ENCODE peak calls at places on chromosome 11, in nine cellular contexts. One of them, this sample, is unnamed.

GRCh38 chr11:33027846-33028536 is 11.4 kb upstream of the TCP11L1 start:
- DNase-seq in thoracic aorta: no peak
- DNase-seq in HepG2: no peak
- DNase-seq in BE2C: no peak
- DNase-seq in kidney: no peak
- DNase-seq in body of pancreas: no peak
- DNase-seq in stomach: no peak
- DNase-seq in HL-60: no peak
- DNase-seq in colonic mucosa: no peak
- DNase-seq in this sample: no peak

GRCh38 chr11:10350341-10350740 is 45.5 kb downstream of the ADM start:
- DNase-seq in HepG2: peak; percentile 77
- DNase-seq in colonic mucosa: no peak
- DNase-seq in body of pancreas: no peak
- DNase-seq in thoracic aorta: no peak
- DNase-seq in kidney: no peak
- DNase-seq in BE2C: no peak
- DNase-seq in stomach: no peak
- DNase-seq in HL-60: no peak
- DNase-seq in this sample: no peak

GRCh38 chr11:133127746-133128145 is 404.6 kb downstream of the OPCML start:
- DNase-seq in HepG2: no peak
- DNase-seq in BE2C: no peak
- DNase-seq in colonic mucosa: no peak
- DNase-seq in thoracic aorta: no peak
- DNase-seq in body of pancreas: no peak
- DNase-seq in kidney: no peak
- DNase-seq in HL-60: no peak
- DNase-seq in stomach: no peak
- DNase-seq in this sample: no peak

GRCh38 chr11:75557649-75558494 is 4.2 kb upstream of the SERPINH1 start:
- DNase-seq in HL-60: no peak
- DNase-seq in thoracic aorta: no peak
- DNase-seq in stomach: no peak
- DNase-seq in body of pancreas: no peak
- DNase-seq in HepG2: no peak
- DNase-seq in BE2C: no peak
- DNase-seq in colonic mucosa: no peak
- DNase-seq in kidney: peak; percentile 89
- DNase-seq in this sample: peak; percentile 88

GRCh38 chr11:10444725-10445286 is 10.3 kb upstream of the AMPD3 start:
- DNase-seq in stomach: no peak
- DNase-seq in body of pancreas: no peak
- DNase-seq in colonic mucosa: no peak
- DNase-seq in thoracic aorta: no peak
- DNase-seq in HL-60: no peak
- DNase-seq in BE2C: no peak
- DNase-seq in kidney: no peak
- DNase-seq in HepG2: no peak
- DNase-seq in this sample: no peak

GRCh38 chr11:60899021-60899936 is 7.1 kb downstream of the PRPF19 start:
- DNase-seq in colonic mucosa: peak; percentile 62
- DNase-seq in HepG2: peak; percentile 56
- DNase-seq in body of pancreas: peak; percentile 43
- DNase-seq in stomach: peak; percentile 39
- DNase-seq in kidney: no peak
- DNase-seq in HL-60: no peak
- DNase-seq in thoracic aorta: no peak
- DNase-seq in BE2C: peak; percentile 30
- DNase-seq in this sample: no peak

GRCh38 chr11:94731921-94732601 is 36.1 kb upstream of the AMOTL1 start:
- DNase-seq in HL-60: no peak
- DNase-seq in body of pancreas: no peak
- DNase-seq in HepG2: no peak
- DNase-seq in stomach: no peak
- DNase-seq in kidney: no peak
- DNase-seq in colonic mucosa: no peak
- DNase-seq in thoracic aorta: no peak
- DNase-seq in BE2C: peak; percentile 73
- DNase-seq in this sample: no peak

GRCh38 chr11:45922425-45923082 is at the start of gene LARGE2:
- DNase-seq in kidney: peak; percentile 87
- DNase-seq in HepG2: no peak
- DNase-seq in body of pancreas: peak; percentile 85
- DNase-seq in stomach: peak; percentile 78
- DNase-seq in colonic mucosa: peak; percentile 50
- DNase-seq in HL-60: no peak
- DNase-seq in thoracic aorta: no peak
- DNase-seq in BE2C: no peak
- DNase-seq in this sample: no peak

GRCh38 chr11:78672850-78673641 is 98.4 kb upstream of the NARS2 start:
- DNase-seq in stomach: no peak
- DNase-seq in HepG2: no peak
- DNase-seq in thoracic aorta: no peak
- DNase-seq in HL-60: no peak
- DNase-seq in colonic mucosa: no peak
- DNase-seq in kidney: no peak
- DNase-seq in body of pancreas: no peak
- DNase-seq in BE2C: no peak
- DNase-seq in this sample: no peak

GRCh38 chr11:86182976-86183584 is 61.5 kb upstream of the EED start:
- DNase-seq in BE2C: no peak
- DNase-seq in HL-60: peak; percentile 81
- DNase-seq in stomach: peak; percentile 74
- DNase-seq in body of pancreas: no peak
- DNase-seq in colonic mucosa: peak; percentile 64
- DNase-seq in kidney: no peak
- DNase-seq in thoracic aorta: no peak
- DNase-seq in HepG2: no peak
- DNase-seq in this sample: no peak

GRCh38 chr11:102144357-102145342 is 34.4 kb downstream of the YAP1 start:
- DNase-seq in HepG2: peak; percentile 60
- DNase-seq in HL-60: no peak
- DNase-seq in thoracic aorta: no peak
- DNase-seq in stomach: peak; percentile 57
- DNase-seq in kidney: no peak
- DNase-seq in BE2C: no peak
- DNase-seq in colonic mucosa: peak; percentile 58
- DNase-seq in body of pancreas: peak; percentile 41
- DNase-seq in this sample: no peak

GRCh38 chr11:26527685-26528084 is 44.4 kb downstream of the MUC15 start:
- DNase-seq in HepG2: no peak
- DNase-seq in colonic mucosa: no peak
- DNase-seq in kidney: no peak
- DNase-seq in thoracic aorta: no peak
- DNase-seq in HL-60: no peak
- DNase-seq in BE2C: no peak
- DNase-seq in body of pancreas: no peak
- DNase-seq in stomach: no peak
- DNase-seq in this sample: no peak

DNA sequence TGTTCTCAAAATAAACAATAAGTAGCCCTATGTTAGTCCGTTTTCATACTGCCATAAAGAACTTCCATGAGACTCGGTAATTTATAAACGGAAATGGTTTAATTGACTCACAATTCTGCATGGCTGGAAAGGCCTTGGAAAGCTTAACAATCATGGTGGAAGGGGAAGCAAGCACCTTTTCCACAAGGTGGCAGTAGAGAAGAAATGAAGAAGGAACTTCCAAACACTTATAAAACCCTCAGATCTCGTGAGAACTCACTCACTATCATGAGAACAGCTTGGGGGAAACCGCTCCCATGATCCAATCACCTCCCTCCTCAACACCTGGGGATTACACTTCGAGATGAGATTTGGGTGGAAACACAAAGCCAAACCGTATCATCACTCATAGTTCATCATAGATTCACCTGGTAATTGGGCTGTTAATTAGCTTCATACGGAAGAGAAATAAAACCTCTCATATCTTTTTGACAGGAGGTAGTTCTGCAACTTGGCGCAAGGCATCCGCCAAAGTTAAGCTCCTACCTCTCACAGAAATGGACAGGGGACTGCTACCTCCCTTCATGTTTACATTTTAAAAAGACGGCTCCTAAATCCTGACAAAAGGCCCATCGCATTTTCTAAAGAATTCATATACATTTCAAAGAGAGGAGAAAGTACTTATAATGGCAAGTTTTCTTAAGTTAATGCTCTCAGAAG is 49.0 kb downstream of the MUC15 start:
- DNase-seq in colonic mucosa: no peak
- DNase-seq in stomach: no peak
- DNase-seq in kidney: no peak
- DNase-seq in body of pancreas: no peak
- DNase-seq in thoracic aorta: no peak
- DNase-seq in BE2C: no peak
- DNase-seq in HepG2: peak; percentile 32
- DNase-seq in HL-60: no peak
- DNase-seq in this sample: no peak
- TF ChIP-seq CTCF in colonic mucosa: no peak
- TF ChIP-seq CTCF in stomach: no peak
- TF ChIP-seq CTCF in kidney: peak; percentile 4
- TF ChIP-seq CTCF in body of pancreas: no peak
- TF ChIP-seq CTCF in thoracic aorta: no peak
- TF ChIP-seq CTCF in BE2C: peak; percentile 50
- TF ChIP-seq CTCF in HepG2: peak; percentile 43
- TF ChIP-seq CTCF in HL-60: no peak
- TF ChIP-seq CTCF in this sample: no peak

GRCh38 chr11:19281041-19281440 is 40.3 kb upstream of the E2F8 start:
- DNase-seq in body of pancreas: no peak
- DNase-seq in HL-60: no peak
- DNase-seq in thoracic aorta: no peak
- DNase-seq in BE2C: no peak
- DNase-seq in colonic mucosa: no peak
- DNase-seq in stomach: no peak
- DNase-seq in HepG2: no peak
- DNase-seq in kidney: no peak
- DNase-seq in this sample: no peak
- H3K4me3 ChIP-seq in body of pancreas: no peak overlapping the region
- H3K4me3 ChIP-seq in HL-60: no peak overlapping the region
- H3K4me3 ChIP-seq in thoracic aorta: no peak overlapping the region
- H3K4me3 ChIP-seq in BE2C: peak overlapping the region; percentile 34
- H3K4me3 ChIP-seq in colonic mucosa: no peak overlapping the region
- H3K4me3 ChIP-seq in stomach: no peak overlapping the region
- H3K4me3 ChIP-seq in HepG2: no peak overlapping the region
- H3K4me3 ChIP-seq in kidney: no peak overlapping the region
- H3K4me3 ChIP-seq in this sample: no peak overlapping the region

GRCh38 chr11:22923561-22923960 is 63.3 kb upstream of the CCDC179 start:
- DNase-seq in HepG2: no peak
- DNase-seq in body of pancreas: no peak
- DNase-seq in stomach: no peak
- DNase-seq in thoracic aorta: no peak
- DNase-seq in kidney: no peak
- DNase-seq in BE2C: no peak
- DNase-seq in colonic mucosa: no peak
- DNase-seq in HL-60: no peak
- DNase-seq in this sample: no peak

GRCh38 chr11:22926341-22926740 is 66.1 kb upstream of the CCDC179 start:
- DNase-seq in stomach: no peak
- DNase-seq in HL-60: no peak
- DNase-seq in colonic mucosa: no peak
- DNase-seq in thoracic aorta: no peak
- DNase-seq in body of pancreas: no peak
- DNase-seq in kidney: no peak
- DNase-seq in BE2C: no peak
- DNase-seq in HepG2: no peak
- DNase-seq in this sample: no peak

GRCh38 chr11:22922672-22923071 is 62.4 kb upstream of the CCDC179 start:
- DNase-seq in HL-60: no peak
- DNase-seq in thoracic aorta: no peak
- DNase-seq in BE2C: no peak
- DNase-seq in colonic mucosa: no peak
- DNase-seq in body of pancreas: no peak
- DNase-seq in HepG2: no peak
- DNase-seq in kidney: no peak
- DNase-seq in stomach: no peak
- DNase-seq in this sample: no peak

GRCh38 chr11:22920939-22921565 is 60.8 kb upstream of the CCDC179 start:
- DNase-seq in body of pancreas: peak; percentile 49
- DNase-seq in BE2C: peak; percentile 29
- DNase-seq in HL-60: no peak
- DNase-seq in kidney: no peak
- DNase-seq in stomach: no peak
- DNase-seq in colonic mucosa: peak; percentile 23
- DNase-seq in thoracic aorta: no peak
- DNase-seq in HepG2: peak; percentile 37
- DNase-seq in this sample: no peak
- TF ChIP-seq CTCF in body of pancreas: peak; percentile 67
- TF ChIP-seq CTCF in BE2C: peak; percentile 81
- TF ChIP-seq CTCF in HL-60: peak; percentile 49
- TF ChIP-seq CTCF in kidney: peak; percentile 38
- TF ChIP-seq CTCF in stomach: peak; percentile 43
- TF ChIP-seq CTCF in colonic mucosa: peak; percentile 37
- TF ChIP-seq CTCF in thoracic aorta: no peak
- TF ChIP-seq CTCF in HepG2: peak; percentile 67
- TF ChIP-seq CTCF in this sample: peak; percentile 56

GRCh38 chr11:65767406-65767805 is 13.4 kb downstream of the AP5B1 start:
- DNase-seq in colonic mucosa: no peak
- DNase-seq in HepG2: no peak
- DNase-seq in stomach: no peak
- DNase-seq in thoracic aorta: no peak
- DNase-seq in HL-60: no peak
- DNase-seq in BE2C: no peak
- DNase-seq in kidney: no peak
- DNase-seq in body of pancreas: no peak
- DNase-seq in this sample: no peak
- H3K4me3 ChIP-seq in colonic mucosa: no peak overlapping the region
- H3K4me3 ChIP-seq in HepG2: no peak overlapping the region
- H3K4me3 ChIP-seq in stomach: no peak overlapping the region
- H3K4me3 ChIP-seq in thoracic aorta: no peak overlapping the region
- H3K4me3 ChIP-seq in HL-60: no peak overlapping the region
- H3K4me3 ChIP-seq in BE2C: no peak overlapping the region
- H3K4me3 ChIP-seq in kidney: no peak overlapping the region
- H3K4me3 ChIP-seq in body of pancreas: no peak overlapping the region
- H3K4me3 ChIP-seq in this sample: no peak overlapping the region

DNA sequence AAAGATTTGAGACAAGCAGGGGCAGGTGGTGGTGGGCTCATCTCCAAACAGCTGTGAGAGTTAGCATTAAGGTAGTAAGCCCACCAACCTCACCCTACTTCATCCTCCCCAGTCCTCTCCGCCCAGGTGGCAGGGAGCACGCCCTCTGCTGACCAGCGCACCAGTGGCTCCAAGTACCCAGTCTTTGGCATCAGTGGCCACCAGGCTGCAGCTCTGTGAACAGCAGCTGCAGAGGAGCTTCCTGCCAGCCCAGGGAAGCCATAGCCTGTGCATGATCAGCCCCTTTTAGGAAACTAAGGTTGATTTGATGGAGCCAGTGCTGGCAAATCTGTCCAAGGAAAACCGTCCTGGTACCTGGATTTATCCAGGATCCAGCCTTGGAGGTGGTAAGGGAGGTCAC is 21.7 kb downstream of the CAVIN3 start:
- DNase-seq in body of pancreas: peak; percentile 85
- DNase-seq in colonic mucosa: peak; percentile 21
- DNase-seq in BE2C: peak; percentile 23
- DNase-seq in kidney: no peak
- DNase-seq in stomach: peak; percentile 82
- DNase-seq in HL-60: peak; percentile 4
- DNase-seq in thoracic aorta: no peak
- DNase-seq in HepG2: peak; percentile 38
- DNase-seq in this sample: no peak
- TF ChIP-seq CTCF in body of pancreas: peak; percentile 94
- TF ChIP-seq CTCF in colonic mucosa: peak; percentile 45
- TF ChIP-seq CTCF in BE2C: peak; percentile 51
- TF ChIP-seq CTCF in kidney: peak; percentile 66
- TF ChIP-seq CTCF in stomach: peak; percentile 68
- TF ChIP-seq CTCF in HL-60: peak; percentile 84
- TF ChIP-seq CTCF in thoracic aorta: peak; percentile 36
- TF ChIP-seq CTCF in HepG2: peak; percentile 84
- TF ChIP-seq CTCF in this sample: peak; percentile 47